ENCODE peak calls at places on chromosomes 6 and 20, in four cellular contexts. One of them, this sample, is unnamed.

GRCh38 chr6:170095273-170095976 is 195.5 kb downstream of the DLL1 start:
- DNase-seq in stimulated activated CD4-positive, alpha-beta T cell treated with anti-CD3 and anti-CD28 coated beads, Interleukin-4, amount 100 ng/mL, for 48 hours: no peak
- DNase-seq in aorta: peak
- DNase-seq in lower lobe of right lung: no peak
- DNase-seq in this sample: no peak

GRCh38 chr6:39917329-39917728 is 16.9 kb downstream of the MOCS1 start:
- DNase-seq in stimulated activated CD4-positive, alpha-beta T cell treated with anti-CD3 and anti-CD28 coated beads, Interleukin-4, amount 100 ng/mL, for 48 hours: no peak
- DNase-seq in aorta: no peak
- DNase-seq in lower lobe of right lung: no peak
- DNase-seq in this sample: no peak

GRCh38 chr6:89489078-89489477 is 56.1 kb downstream of the ANKRD6 start:
- DNase-seq in stimulated activated CD4-positive, alpha-beta T cell treated with anti-CD3 and anti-CD28 coated beads, Interleukin-4, amount 100 ng/mL, for 48 hours: no peak
- DNase-seq in aorta: no peak
- DNase-seq in lower lobe of right lung: no peak
- DNase-seq in this sample: no peak

GRCh38 chr6:34243131-34243771 is 5.6 kb downstream of the SMIM29 start:
- DNase-seq in stimulated activated CD4-positive, alpha-beta T cell treated with anti-CD3 and anti-CD28 coated beads, Interleukin-4, amount 100 ng/mL, for 48 hours: no peak
- DNase-seq in aorta: peak
- DNase-seq in lower lobe of right lung: peak
- DNase-seq in this sample: no peak

GRCh38 chr6:130119211-130119610 is 100.8 kb downstream of the L3MBTL3 start:
- DNase-seq in stimulated activated CD4-positive, alpha-beta T cell treated with anti-CD3 and anti-CD28 coated beads, Interleukin-4, amount 100 ng/mL, for 48 hours: no peak
- DNase-seq in aorta: no peak
- DNase-seq in lower lobe of right lung: no peak
- DNase-seq in this sample: no peak

GRCh38 chr6:27902335-27903314 is 9.6 kb downstream of the OR2B2 start:
- DNase-seq in stimulated activated CD4-positive, alpha-beta T cell treated with anti-CD3 and anti-CD28 coated beads, Interleukin-4, amount 100 ng/mL, for 48 hours: peak
- DNase-seq in aorta: peak
- DNase-seq in lower lobe of right lung: peak
- DNase-seq in this sample: peak

GRCh38 chr20:16337707-16338106 is 235.5 kb downstream of the KIF16B start:
- DNase-seq in stimulated activated CD4-positive, alpha-beta T cell treated with anti-CD3 and anti-CD28 coated beads, Interleukin-4, amount 100 ng/mL, for 48 hours: no peak
- DNase-seq in aorta: no peak
- DNase-seq in lower lobe of right lung: no peak
- DNase-seq in this sample: no peak

GRCh38 chr6:9789201-9789600 is 625.7 kb downstream of the TFAP2A start:
- DNase-seq in stimulated activated CD4-positive, alpha-beta T cell treated with anti-CD3 and anti-CD28 coated beads, Interleukin-4, amount 100 ng/mL, for 48 hours: no peak
- DNase-seq in aorta: no peak
- DNase-seq in lower lobe of right lung: no peak
- DNase-seq in this sample: no peak

GRCh38 chr6:36962874-36963273 is 8.3 kb downstream of the PI16 start:
- DNase-seq in stimulated activated CD4-positive, alpha-beta T cell treated with anti-CD3 and anti-CD28 coated beads, Interleukin-4, amount 100 ng/mL, for 48 hours: peak
- DNase-seq in aorta: peak
- DNase-seq in lower lobe of right lung: peak
- DNase-seq in this sample: peak

GRCh38 chr20:2507875-2508630 is 662 bp downstream of the ZNF343 start:
- DNase-seq in stimulated activated CD4-positive, alpha-beta T cell treated with anti-CD3 and anti-CD28 coated beads, Interleukin-4, amount 100 ng/mL, for 48 hours: no peak
- DNase-seq in aorta: peak
- DNase-seq in lower lobe of right lung: no peak
- DNase-seq in this sample: no peak

GRCh38 chr20:62937353-62938104 is 418 bp upstream of the GID8 start:
- DNase-seq in stimulated activated CD4-positive, alpha-beta T cell treated with anti-CD3 and anti-CD28 coated beads, Interleukin-4, amount 100 ng/mL, for 48 hours: peak
- DNase-seq in aorta: peak
- DNase-seq in lower lobe of right lung: peak
- DNase-seq in this sample: peak

GRCh38 chr6:29726795-29727194 is 3.6 kb downstream of the HLA-F start:
- DNase-seq in stimulated activated CD4-positive, alpha-beta T cell treated with anti-CD3 and anti-CD28 coated beads, Interleukin-4, amount 100 ng/mL, for 48 hours: no peak
- DNase-seq in aorta: no peak
- DNase-seq in lower lobe of right lung: no peak
- DNase-seq in this sample: no peak

GRCh38 chr6:36550473-36551000 is 3.3 kb upstream of the STK38 start:
- DNase-seq in stimulated activated CD4-positive, alpha-beta T cell treated with anti-CD3 and anti-CD28 coated beads, Interleukin-4, amount 100 ng/mL, for 48 hours: no peak
- DNase-seq in aorta: no peak
- DNase-seq in lower lobe of right lung: no peak
- DNase-seq in this sample: no peak

GRCh38 chr6:167150815-167151557 is 6.8 kb downstream of the GPR31 start:
- DNase-seq in stimulated activated CD4-positive, alpha-beta T cell treated with anti-CD3 and anti-CD28 coated beads, Interleukin-4, amount 100 ng/mL, for 48 hours: peak
- DNase-seq in aorta: no peak
- DNase-seq in lower lobe of right lung: no peak
- DNase-seq in this sample: no peak

GRCh38 chr6:39079726-39080125 is 31.1 kb downstream of the GLP1R start:
- DNase-seq in stimulated activated CD4-positive, alpha-beta T cell treated with anti-CD3 and anti-CD28 coated beads, Interleukin-4, amount 100 ng/mL, for 48 hours: no peak
- DNase-seq in aorta: no peak
- DNase-seq in lower lobe of right lung: no peak
- DNase-seq in this sample: no peak

GRCh38 chr6:154960299-154960796 is 34.8 kb upstream of the TIAM2 start:
- DNase-seq in stimulated activated CD4-positive, alpha-beta T cell treated with anti-CD3 and anti-CD28 coated beads, Interleukin-4, amount 100 ng/mL, for 48 hours: no peak
- DNase-seq in aorta: no peak
- DNase-seq in lower lobe of right lung: no peak
- DNase-seq in this sample: no peak

GRCh38 chr6:168865522-168865921 is 388.1 kb downstream of the THBS2 start:
- DNase-seq in stimulated activated CD4-positive, alpha-beta T cell treated with anti-CD3 and anti-CD28 coated beads, Interleukin-4, amount 100 ng/mL, for 48 hours: no peak
- DNase-seq in aorta: no peak
- DNase-seq in lower lobe of right lung: no peak
- DNase-seq in this sample: no peak

GRCh38 chr6:125157280-125157679 is 3.7 kb downstream of the TPD52L1 start:
- DNase-seq in stimulated activated CD4-positive, alpha-beta T cell treated with anti-CD3 and anti-CD28 coated beads, Interleukin-4, amount 100 ng/mL, for 48 hours: no peak
- DNase-seq in aorta: no peak
- DNase-seq in lower lobe of right lung: no peak
- DNase-seq in this sample: no peak

GRCh38 chr6:52261229-52261628 is 16.9 kb upstream of the IL17F start:
- DNase-seq in stimulated activated CD4-positive, alpha-beta T cell treated with anti-CD3 and anti-CD28 coated beads, Interleukin-4, amount 100 ng/mL, for 48 hours: no peak
- DNase-seq in aorta: no peak
- DNase-seq in lower lobe of right lung: no peak
- DNase-seq in this sample: no peak

GRCh38 chr20:50312682-50313187 is 122.1 kb downstream of the CEBPB start:
- DNase-seq in stimulated activated CD4-positive, alpha-beta T cell treated with anti-CD3 and anti-CD28 coated beads, Interleukin-4, amount 100 ng/mL, for 48 hours: no peak
- DNase-seq in aorta: peak
- DNase-seq in lower lobe of right lung: peak
- DNase-seq in this sample: no peak

GRCh38 chr6:167730441-167730840 is 96.3 kb upstream of the AFDN start:
- DNase-seq in stimulated activated CD4-positive, alpha-beta T cell treated with anti-CD3 and anti-CD28 coated beads, Interleukin-4, amount 100 ng/mL, for 48 hours: no peak
- DNase-seq in aorta: no peak
- DNase-seq in lower lobe of right lung: no peak
- DNase-seq in this sample: no peak

GRCh38 chr6:138293428-138293827 is 75.1 kb upstream of the PBOV1 start:
- DNase-seq in stimulated activated CD4-positive, alpha-beta T cell treated with anti-CD3 and anti-CD28 coated beads, Interleukin-4, amount 100 ng/mL, for 48 hours: no peak
- DNase-seq in aorta: no peak
- DNase-seq in lower lobe of right lung: no peak
- DNase-seq in this sample: no peak

GRCh38 chr6:26031595-26032386 is 55.4 kb upstream of the HFE start:
- DNase-seq in stimulated activated CD4-positive, alpha-beta T cell treated with anti-CD3 and anti-CD28 coated beads, Interleukin-4, amount 100 ng/mL, for 48 hours: peak
- DNase-seq in aorta: peak
- DNase-seq in lower lobe of right lung: peak
- DNase-seq in this sample: peak

GRCh38 chr20:62238569-62239277 is 402 bp downstream of the OSBPL2 start:
- DNase-seq in stimulated activated CD4-positive, alpha-beta T cell treated with anti-CD3 and anti-CD28 coated beads, Interleukin-4, amount 100 ng/mL, for 48 hours: no peak
- DNase-seq in aorta: no peak
- DNase-seq in lower lobe of right lung: peak
- DNase-seq in this sample: no peak